ENCODE peak calls at places on chromosomes 3 and 15, in five cellular contexts. L is lower lobe of right lung, R is neuronal stem cell, T is hepatocyte, F is mesendoderm. D is an unnamed sample.

GRCh38 chr15:79431636-79432344 is at the start of gene MINAR1:
- DNase-seq in L (no peak), R (peak; percentile 61), T (peak; percentile 65), F (peak; percentile 70), D (no peak)

GRCh38 chr3:85259748-85260147 is 301.0 kb downstream of the CADM2 start:
- DNase-seq in L (no peak), R (no peak), T (no peak), F (no peak), D (no peak)

GRCh38 chr15:70974004-70974832 is 81.6 kb downstream of the LRRC49 start:
- DNase-seq in L (no peak), R (no peak), T (peak; percentile 44), F (peak; percentile 46), D (peak; percentile 62)

GRCh38 chr3:117168896-117169295 is 459.3 kb downstream of the TUSC7 start:
- DNase-seq in L (no peak), R (no peak), T (no peak), F (no peak), D (no peak)

GRCh38 chr3:24258727-24259600 is 235.7 kb downstream of the THRB start:
- DNase-seq in L (no peak), R (no peak), T (no peak), F (no peak), D (no peak)

GRCh38 chr15:92886229-92886628 is 13.9 kb upstream of the CHD2 start:
- DNase-seq in L (no peak), R (no peak), T (no peak), F (no peak), D (no peak)

GRCh38 chr15:100383302-100384107 is 41.7 kb upstream of the ADAMTS17 start:
- DNase-seq in L (no peak), R (no peak), T (peak; percentile 47), F (peak; percentile 67), D (no peak)

GRCh38 chr3:152243301-152243711 is 25.4 kb upstream of the MBNL1 start:
- DNase-seq in L (no peak), R (no peak), T (no peak), F (no peak), D (no peak)

GRCh38 chr3:22594990-22595389 is 608.1 kb upstream of the UBE2E2 start:
- DNase-seq in L (no peak), R (no peak), T (no peak), F (no peak), D (no peak)

GRCh38 chr3:174973465-174973864 is 114.3 kb downstream of the NAALADL2 start:
- DNase-seq in L (no peak), R (no peak), T (peak; percentile 38), F (no peak), D (no peak)

DNA sequence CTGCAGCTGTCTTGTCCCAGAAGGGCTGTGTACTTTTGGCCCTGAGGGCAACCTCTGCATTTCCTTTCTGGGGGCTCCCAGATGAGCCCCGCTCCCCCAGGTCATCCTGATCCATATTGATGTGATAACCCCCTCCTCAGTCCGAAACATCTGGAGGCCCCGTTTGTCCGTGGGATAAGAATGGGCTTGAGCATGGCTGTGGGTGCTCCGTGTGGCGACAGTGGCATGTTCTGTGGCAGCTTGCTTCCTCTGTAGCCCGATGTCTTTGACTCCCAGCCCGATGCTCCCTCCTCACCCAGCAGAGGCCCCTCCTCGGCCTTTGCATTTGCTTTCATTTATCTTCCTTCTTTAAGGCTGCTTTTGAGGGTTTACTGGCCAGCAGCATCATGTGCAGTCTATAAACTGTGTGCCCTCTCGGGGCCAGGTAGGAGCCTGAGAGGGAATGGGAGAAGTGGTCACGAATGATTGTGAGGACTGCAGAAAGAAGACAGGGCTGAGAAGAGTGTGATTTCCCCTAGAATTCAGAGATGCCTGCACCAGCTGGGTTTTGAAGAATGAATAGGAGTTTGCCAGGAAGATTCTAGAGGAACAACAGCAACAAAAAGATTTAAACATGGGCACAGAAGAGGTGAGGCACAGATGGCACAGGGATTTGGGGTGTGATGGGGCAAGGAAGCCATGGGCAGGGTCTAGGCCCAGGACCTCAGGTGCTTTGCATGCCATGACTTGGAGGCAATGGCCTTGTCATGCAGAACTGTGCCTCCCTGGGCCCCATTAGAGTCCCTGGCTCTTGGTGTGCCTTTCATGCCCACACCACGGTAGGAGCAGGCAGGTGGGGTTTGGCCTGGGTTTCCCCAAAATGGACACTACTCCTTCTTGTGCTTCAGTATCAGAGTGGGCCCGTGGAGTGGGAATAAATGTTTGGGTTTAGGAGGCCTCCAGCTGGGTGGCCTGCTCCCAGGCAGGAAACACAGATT is 34.2 kb downstream of the APBA2 start:
- DNase-seq in L (peak; percentile 22), R (no peak), T (no peak), F (no peak), D (no peak)
- H3K27ac ChIP-seq in L (no peak overlapping the region), R (no peak overlapping the region), T (no peak overlapping the region), F (no peak overlapping the region), D (no peak overlapping the region)

DNA sequence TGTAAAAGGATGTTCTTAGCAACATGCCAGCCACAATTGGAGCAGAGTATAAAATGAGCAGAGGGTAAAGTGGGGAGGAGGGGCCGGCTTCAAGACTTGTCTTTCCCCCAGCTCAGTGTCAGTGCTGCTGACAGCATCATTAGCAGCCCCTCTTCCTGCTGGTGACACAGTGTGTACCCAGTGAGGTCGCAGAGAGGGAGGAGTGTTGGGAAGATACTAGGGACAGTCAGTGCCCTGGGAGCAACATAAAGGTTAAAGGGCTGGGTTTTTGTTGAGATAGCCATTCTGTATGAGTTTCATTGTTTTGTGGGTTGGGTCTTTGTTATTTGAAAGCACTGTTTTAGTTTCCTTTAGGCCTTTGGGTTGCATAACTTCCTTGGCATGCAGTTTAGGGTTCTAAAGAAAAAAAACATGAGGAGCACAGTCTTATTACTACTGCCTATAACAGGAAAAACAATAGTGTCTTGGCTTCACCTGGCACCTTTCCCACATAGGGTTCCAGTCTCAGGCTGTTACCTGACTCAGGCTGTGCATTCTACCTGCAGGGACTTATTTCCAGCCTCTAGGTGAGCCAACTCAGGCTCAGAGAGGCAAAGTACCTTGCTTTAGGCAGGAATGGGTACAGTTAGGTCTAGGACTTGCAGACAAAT is 94.1 kb upstream of the SKOR1 start:
- DNase-seq in L (no peak), R (no peak), T (no peak), F (no peak), D (no peak)
- H3K4me1 ChIP-seq in L (no peaks in the 10 kb centered on the region), R (peaks cover 2% of the 10 kb centered on the region), T (no peaks in the 10 kb centered on the region), F (no peaks in the 10 kb centered on the region), D (peaks cover 4% of the 10 kb centered on the region)

GRCh38 chr15:96335429-96335807 is 4.9 kb downstream of the NR2F2 start:
- DNase-seq in L (no peak), R (peak; percentile 33), T (no peak), F (no peak), D (no peak)
- H3K27ac ChIP-seq in L (peak overlapping the region; percentile 90), R (peak overlapping the region; percentile 34), T (peak overlapping the region; percentile 8), F (no peak overlapping the region), D (no peak overlapping the region)

GRCh38 chr15:40095381-40096093 is 13.1 kb downstream of the BMF start:
- DNase-seq in L (no peak), R (no peak), T (no peak), F (no peak), D (no peak)

GRCh38 chr15:40097968-40098476 is 10.7 kb downstream of the BMF start:
- DNase-seq in L (peak; percentile 71), R (no peak), T (no peak), F (no peak), D (no peak)

GRCh38 chr15:40096094-40096876 is 12.4 kb downstream of the BMF start:
- DNase-seq in L (no peak), R (no peak), T (no peak), F (no peak), D (no peak)

GRCh38 chr15:40098489-40099261 is 10.0 kb downstream of the BMF start:
- DNase-seq in L (peak; percentile 72), R (no peak), T (peak; percentile 97), F (peak; percentile 92), D (peak; percentile 95)

DNA sequence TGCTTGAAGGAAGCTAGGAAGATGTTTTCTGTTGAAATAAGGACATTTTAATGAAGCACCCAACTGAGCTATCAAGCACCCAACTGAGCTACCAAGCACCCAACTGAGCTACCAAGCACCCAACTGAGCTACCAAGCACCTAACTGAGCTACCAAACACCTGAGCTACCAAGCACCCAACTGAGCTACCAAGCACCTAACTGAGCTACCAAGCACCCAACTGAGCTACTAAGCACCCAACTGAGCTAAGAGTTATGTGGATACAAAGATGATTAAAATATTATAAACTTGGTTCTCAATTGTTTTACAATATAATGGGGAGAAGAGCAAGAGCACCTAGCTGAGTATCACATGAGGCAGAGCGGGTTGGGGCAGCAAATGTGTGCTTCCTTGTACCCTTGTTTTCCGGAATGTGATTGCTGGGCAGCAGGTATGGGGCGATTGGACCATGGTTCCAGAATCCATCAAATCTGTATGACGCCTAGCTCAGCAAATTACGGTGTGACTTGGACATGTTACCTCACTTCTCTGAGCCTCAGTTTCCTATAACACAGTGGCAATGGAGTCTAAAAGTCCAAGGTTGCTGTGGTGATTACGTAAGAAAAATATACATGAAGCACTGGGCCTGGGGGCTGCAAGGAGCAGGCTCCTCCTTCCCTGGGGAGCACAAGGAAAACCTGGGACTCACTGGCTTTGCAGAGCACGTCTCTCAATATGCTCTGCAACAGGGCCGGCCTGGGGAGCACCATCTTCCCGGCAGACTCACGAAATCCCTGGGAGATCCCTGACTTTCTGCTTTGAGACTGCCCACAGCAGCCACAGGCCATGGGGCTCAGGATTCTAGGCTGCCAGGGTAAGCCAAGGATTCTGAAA is 11.3 kb downstream of the BMF start:
- DNase-seq in L (no peak), R (no peak), T (no peak), F (no peak), D (no peak)
- H3K4me1 ChIP-seq in L (peaks cover 100% of the 10 kb centered on the region), R (peaks cover 39% of the 10 kb centered on the region), T (peaks cover 96% of the 10 kb centered on the region), F (peaks cover 27% of the 10 kb centered on the region), D (peaks cover 67% of the 10 kb centered on the region)

GRCh38 chr15:69415381-69415780 is 1.2 kb downstream of the KIF23 start:
- DNase-seq in L (no peak), R (no peak), T (no peak), F (no peak), D (no peak)

GRCh38 chr15:69412701-69413100 is 1.4 kb upstream of the KIF23 start:
- DNase-seq in L (no peak), R (no peak), T (no peak), F (no peak), D (no peak)

GRCh38 chr15:69414702-69415161 is 583 bp downstream of the KIF23 start:
- DNase-seq in L (peak; percentile 61), R (peak; percentile 24), T (peak; percentile 69), F (peak; percentile 81), D (peak; percentile 85)

GRCh38 chr15:69412274-69412673 is 1.9 kb upstream of the KIF23 start:
- DNase-seq in L (no peak), R (no peak), T (no peak), F (no peak), D (no peak)

GRCh38 chr15:69413822-69414701 is at the start of gene KIF23:
- DNase-seq in L (peak; percentile 95), R (peak; percentile 82), T (peak; percentile 96), F (peak; percentile 98), D (peak; percentile 96)
- H3K27ac ChIP-seq in L (peak within 1 kb of the TSS; percentile 56), R (peak within 1 kb of the TSS; percentile 86), T (peak within 1 kb of the TSS; percentile 85), F (peak within 1 kb of the TSS; percentile 95), D (peak within 1 kb of the TSS; percentile 90)

D was measured in SJCRH30.